ENCODE peak calls at places on chromosomes 4 and X, in six cellular contexts. One of them, this sample, is unnamed.

GRCh38 chrX:41862562-41863184 is 60.7 kb downstream of the CASK start:
- DNase-seq in OCI-LY7: no peak
- DNase-seq in CD4-positive, alpha-beta memory T cell: no peak
- DNase-seq in aorta: no peak
- DNase-seq in colonic mucosa: no peak
- DNase-seq in lung: no peak
- DNase-seq in this sample: no peak

GRCh38 chr4:2243682-2244380 is 1.9 kb upstream of the HAUS3 start:
- DNase-seq in OCI-LY7: peak
- DNase-seq in CD4-positive, alpha-beta memory T cell: no peak
- DNase-seq in aorta: peak
- DNase-seq in colonic mucosa: peak
- DNase-seq in lung: peak
- DNase-seq in this sample: no peak

GRCh38 chr4:182937268-182938208 is 20.4 kb upstream of the DCTD start:
- DNase-seq in OCI-LY7: no peak
- DNase-seq in CD4-positive, alpha-beta memory T cell: no peak
- DNase-seq in aorta: no peak
- DNase-seq in colonic mucosa: no peak
- DNase-seq in lung: no peak
- DNase-seq in this sample: no peak

GRCh38 chr4:5554376-5554775 is 154.0 kb downstream of the EVC2 start:
- DNase-seq in OCI-LY7: no peak
- DNase-seq in CD4-positive, alpha-beta memory T cell: no peak
- DNase-seq in aorta: no peak
- DNase-seq in colonic mucosa: no peak
- DNase-seq in lung: no peak
- DNase-seq in this sample: no peak

GRCh38 chr4:46844325-46844917 is 64.6 kb downstream of the COX7B2 start:
- DNase-seq in OCI-LY7: peak
- DNase-seq in CD4-positive, alpha-beta memory T cell: peak
- DNase-seq in aorta: no peak
- DNase-seq in colonic mucosa: peak
- DNase-seq in lung: no peak
- DNase-seq in this sample: peak

GRCh38 chrX:71976753-71977152 is 66.1 kb downstream of the NHSL2 start:
- DNase-seq in OCI-LY7: no peak
- DNase-seq in CD4-positive, alpha-beta memory T cell: no peak
- DNase-seq in aorta: no peak
- DNase-seq in colonic mucosa: no peak
- DNase-seq in lung: no peak
- DNase-seq in this sample: no peak

GRCh38 chrX:110293658-110294453 is 24.0 kb downstream of the AMMECR1 start:
- DNase-seq in OCI-LY7: no peak
- DNase-seq in CD4-positive, alpha-beta memory T cell: no peak
- DNase-seq in aorta: no peak
- DNase-seq in colonic mucosa: no peak
- DNase-seq in lung: no peak
- DNase-seq in this sample: no peak

GRCh38 chr4:149008415-149009025 is 566.3 kb upstream of the NR3C2 start:
- DNase-seq in OCI-LY7: no peak
- DNase-seq in CD4-positive, alpha-beta memory T cell: no peak
- DNase-seq in aorta: no peak
- DNase-seq in colonic mucosa: no peak
- DNase-seq in lung: peak
- DNase-seq in this sample: no peak

GRCh38 chr4:79852305-79852730 is 220.7 kb downstream of the ANTXR2 start:
- DNase-seq in OCI-LY7: no peak
- DNase-seq in CD4-positive, alpha-beta memory T cell: no peak
- DNase-seq in aorta: peak
- DNase-seq in colonic mucosa: peak
- DNase-seq in lung: peak
- DNase-seq in this sample: no peak

GRCh38 chr4:97987019-97987648 is 156.1 kb downstream of the STPG2 start:
- DNase-seq in OCI-LY7: peak
- DNase-seq in CD4-positive, alpha-beta memory T cell: no peak
- DNase-seq in aorta: no peak
- DNase-seq in colonic mucosa: no peak
- DNase-seq in lung: no peak
- DNase-seq in this sample: no peak

GRCh38 chrX:96707829-96708228 is 23.2 kb downstream of the DIAPH2 start:
- DNase-seq in OCI-LY7: no peak
- DNase-seq in CD4-positive, alpha-beta memory T cell: no peak
- DNase-seq in aorta: no peak
- DNase-seq in colonic mucosa: no peak
- DNase-seq in lung: no peak
- DNase-seq in this sample: no peak

GRCh38 chr4:1449475-1449832 is 43.2 kb upstream of the NKX1-1 start:
- DNase-seq in OCI-LY7: no peak
- DNase-seq in CD4-positive, alpha-beta memory T cell: no peak
- DNase-seq in aorta: no peak
- DNase-seq in colonic mucosa: no peak
- DNase-seq in lung: no peak
- DNase-seq in this sample: no peak

GRCh38 chr4:150515135-150515534 is 66.8 kb upstream of the MAB21L2 start:
- DNase-seq in OCI-LY7: no peak
- DNase-seq in CD4-positive, alpha-beta memory T cell: no peak
- DNase-seq in aorta: no peak
- DNase-seq in colonic mucosa: no peak
- DNase-seq in lung: no peak
- DNase-seq in this sample: no peak

GRCh38 chr4:180909279-180909678 is 1333.9 kb upstream of the TENM3 start:
- DNase-seq in OCI-LY7: peak
- DNase-seq in CD4-positive, alpha-beta memory T cell: no peak
- DNase-seq in aorta: no peak
- DNase-seq in colonic mucosa: no peak
- DNase-seq in lung: no peak
- DNase-seq in this sample: no peak

GRCh38 chrX:53239474-53239873 is 14.5 kb upstream of the KDM5C start:
- DNase-seq in OCI-LY7: peak
- DNase-seq in CD4-positive, alpha-beta memory T cell: no peak
- DNase-seq in aorta: no peak
- DNase-seq in colonic mucosa: no peak
- DNase-seq in lung: no peak
- DNase-seq in this sample: no peak

GRCh38 chr4:113952452-113953029 is 26.9 kb downstream of the ARSJ start:
- DNase-seq in OCI-LY7: peak
- DNase-seq in CD4-positive, alpha-beta memory T cell: peak
- DNase-seq in aorta: no peak
- DNase-seq in colonic mucosa: peak
- DNase-seq in lung: no peak
- DNase-seq in this sample: no peak

GRCh38 chr4:48546336-48546735 is 56.3 kb downstream of the ZAR1 start:
- DNase-seq in OCI-LY7: peak
- DNase-seq in CD4-positive, alpha-beta memory T cell: peak
- DNase-seq in aorta: no peak
- DNase-seq in colonic mucosa: no peak
- DNase-seq in lung: no peak
- DNase-seq in this sample: no peak

GRCh38 chr4:42709392-42710065 is 52.6 kb upstream of the ATP8A1 start:
- DNase-seq in OCI-LY7: no peak
- DNase-seq in CD4-positive, alpha-beta memory T cell: no peak
- DNase-seq in aorta: no peak
- DNase-seq in colonic mucosa: no peak
- DNase-seq in lung: no peak
- DNase-seq in this sample: no peak

DNA sequence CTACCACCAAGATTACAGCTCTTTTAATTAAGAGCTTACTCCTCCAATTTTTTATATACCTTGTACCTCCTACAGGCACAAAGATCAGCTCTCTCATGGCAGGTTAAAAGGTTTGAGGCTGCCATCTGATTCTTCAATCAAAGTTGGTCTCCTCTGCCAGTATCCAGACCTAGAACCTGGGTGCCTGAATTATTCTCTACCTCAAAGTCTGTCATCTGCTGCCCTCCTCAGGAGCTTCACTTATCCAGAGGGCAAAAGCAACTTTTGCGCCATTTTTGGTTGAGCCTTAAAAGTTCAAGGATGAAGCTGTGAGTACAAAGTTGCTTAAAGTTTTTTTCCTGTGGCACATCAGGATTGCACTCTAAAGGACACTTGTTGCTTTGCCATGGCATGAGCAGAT is 343.7 kb upstream of the PPP1R2C start:
- DNase-seq in OCI-LY7: peak
- DNase-seq in CD4-positive, alpha-beta memory T cell: peak
- DNase-seq in aorta: no peak
- DNase-seq in colonic mucosa: no peak
- DNase-seq in lung: no peak
- DNase-seq in this sample: no peak
- H3K27ac ChIP-seq in OCI-LY7: no peak
- H3K27ac ChIP-seq in CD4-positive, alpha-beta memory T cell: no peak
- H3K27ac ChIP-seq in aorta: no peak
- H3K27ac ChIP-seq in colonic mucosa: no peak
- H3K27ac ChIP-seq in lung: no peak
- H3K27ac ChIP-seq in this sample: no peak

GRCh38 chrX:154712781-154713391 is 38.0 kb downstream of the GAB3 start:
- DNase-seq in OCI-LY7: no peak
- DNase-seq in CD4-positive, alpha-beta memory T cell: peak
- DNase-seq in aorta: no peak
- DNase-seq in colonic mucosa: no peak
- DNase-seq in lung: no peak
- DNase-seq in this sample: no peak
- H3K4me3 ChIP-seq in OCI-LY7: no peak
- H3K4me3 ChIP-seq in CD4-positive, alpha-beta memory T cell: peak
- H3K4me3 ChIP-seq in aorta: no peak
- H3K4me3 ChIP-seq in colonic mucosa: no peak
- H3K4me3 ChIP-seq in lung: no peak
- H3K4me3 ChIP-seq in this sample: no peak

GRCh38 chr4:110108470-110108869 is 89.9 kb downstream of the ELOVL6 start:
- DNase-seq in OCI-LY7: peak
- DNase-seq in CD4-positive, alpha-beta memory T cell: no peak
- DNase-seq in aorta: no peak
- DNase-seq in colonic mucosa: no peak
- DNase-seq in lung: no peak
- DNase-seq in this sample: no peak

GRCh38 chr4:110107868-110108267 is 90.5 kb downstream of the ELOVL6 start:
- DNase-seq in OCI-LY7: no peak
- DNase-seq in CD4-positive, alpha-beta memory T cell: no peak
- DNase-seq in aorta: no peak
- DNase-seq in colonic mucosa: no peak
- DNase-seq in lung: no peak
- DNase-seq in this sample: no peak

GRCh38 chr4:110108960-110109359 is 89.5 kb downstream of the ELOVL6 start:
- DNase-seq in OCI-LY7: no peak
- DNase-seq in CD4-positive, alpha-beta memory T cell: no peak
- DNase-seq in aorta: no peak
- DNase-seq in colonic mucosa: no peak
- DNase-seq in lung: no peak
- DNase-seq in this sample: no peak

GRCh38 chr4:110104661-110105060 is 93.8 kb downstream of the ELOVL6 start:
- DNase-seq in OCI-LY7: no peak
- DNase-seq in CD4-positive, alpha-beta memory T cell: no peak
- DNase-seq in aorta: no peak
- DNase-seq in colonic mucosa: no peak
- DNase-seq in lung: no peak
- DNase-seq in this sample: no peak

GRCh38 chr4:110106946-110107325 is 91.5 kb downstream of the ELOVL6 start:
- DNase-seq in OCI-LY7: no peak
- DNase-seq in CD4-positive, alpha-beta memory T cell: no peak
- DNase-seq in aorta: no peak
- DNase-seq in colonic mucosa: no peak
- DNase-seq in lung: no peak
- DNase-seq in this sample: no peak
- H3K27ac ChIP-seq in OCI-LY7: no peak
- H3K27ac ChIP-seq in CD4-positive, alpha-beta memory T cell: no peak
- H3K27ac ChIP-seq in aorta: no peak
- H3K27ac ChIP-seq in colonic mucosa: no peak
- H3K27ac ChIP-seq in lung: no peak
- H3K27ac ChIP-seq in this sample: peak

DNA sequence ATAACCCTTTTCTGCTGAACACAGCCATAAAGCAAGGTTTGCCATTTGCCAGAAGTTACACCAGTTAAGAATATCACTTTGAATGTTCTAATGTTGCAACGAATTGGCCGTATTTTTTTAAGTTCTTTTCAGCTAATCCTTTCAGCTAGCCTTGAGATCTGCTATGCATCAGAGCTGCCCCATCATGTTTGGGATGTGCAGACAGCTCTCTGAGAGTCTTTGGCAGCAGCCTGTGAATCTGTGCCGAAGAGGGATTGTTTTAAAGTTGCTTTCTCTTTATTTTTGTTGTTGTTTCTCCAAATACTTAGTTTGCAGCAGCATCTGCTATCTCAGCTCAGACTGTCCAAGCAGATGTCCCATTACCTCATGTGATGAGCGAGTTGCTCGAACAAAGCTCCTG is 1002.6 kb upstream of the INTU start:
- DNase-seq in OCI-LY7: no peak
- DNase-seq in CD4-positive, alpha-beta memory T cell: no peak
- DNase-seq in aorta: no peak
- DNase-seq in colonic mucosa: no peak
- DNase-seq in lung: no peak
- DNase-seq in this sample: no peak
- H3K4me3 ChIP-seq in OCI-LY7: no peak
- H3K4me3 ChIP-seq in CD4-positive, alpha-beta memory T cell: no peak
- H3K4me3 ChIP-seq in aorta: no peak
- H3K4me3 ChIP-seq in colonic mucosa: no peak
- H3K4me3 ChIP-seq in lung: no peak
- H3K4me3 ChIP-seq in this sample: no peak

GRCh38 chr4:86737244-86737643 is 111.9 kb downstream of the SLC10A6 start:
- DNase-seq in OCI-LY7: no peak
- DNase-seq in CD4-positive, alpha-beta memory T cell: no peak
- DNase-seq in aorta: no peak
- DNase-seq in colonic mucosa: no peak
- DNase-seq in lung: no peak
- DNase-seq in this sample: no peak
- H3K27ac ChIP-seq in OCI-LY7: no peak
- H3K27ac ChIP-seq in CD4-positive, alpha-beta memory T cell: no peak
- H3K27ac ChIP-seq in aorta: no peak
- H3K27ac ChIP-seq in colonic mucosa: no peak
- H3K27ac ChIP-seq in lung: no peak
- H3K27ac ChIP-seq in this sample: no peak

DNA sequence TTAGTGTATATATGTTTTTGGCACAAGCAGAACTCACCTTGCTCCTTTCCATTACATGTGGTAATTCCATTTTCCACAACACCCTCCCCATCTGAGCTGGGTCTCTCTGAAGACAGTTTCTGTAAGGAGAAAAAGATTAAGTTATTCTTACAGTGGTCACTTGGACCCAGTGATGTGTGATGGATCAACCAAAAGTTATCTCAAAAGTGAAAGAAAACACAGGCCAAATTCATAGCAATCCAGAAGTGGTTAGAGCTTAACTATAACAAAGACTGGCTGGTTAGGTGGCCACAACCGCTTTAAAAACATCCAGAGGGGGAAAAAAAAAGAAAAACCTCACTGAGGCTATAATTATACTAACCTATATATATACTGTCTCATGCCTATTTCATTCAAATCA is 123.7 kb downstream of the AFAP1 start:
- DNase-seq in OCI-LY7: no peak
- DNase-seq in CD4-positive, alpha-beta memory T cell: no peak
- DNase-seq in aorta: no peak
- DNase-seq in colonic mucosa: no peak
- DNase-seq in lung: no peak
- DNase-seq in this sample: no peak
- H3K4me3 ChIP-seq in OCI-LY7: no peak
- H3K4me3 ChIP-seq in CD4-positive, alpha-beta memory T cell: no peak
- H3K4me3 ChIP-seq in aorta: no peak
- H3K4me3 ChIP-seq in colonic mucosa: no peak
- H3K4me3 ChIP-seq in lung: no peak
- H3K4me3 ChIP-seq in this sample: no peak

This sample was measured in CD8-positive, alpha-beta memory T cell.